ENCODE peak calls at places on chromosomes 1 and 21, in seven cellular contexts. One of them, this sample, is unnamed.
A peak's percentile ranks its signal among the peaks of the same experiment; 100 is the strongest.

GRCh38 chr1:182359645-182360044 is 31.9 kb downstream of the GLUL start:
- DNase-seq in brain microvascular endothelial cell: no peak
- DNase-seq in PC-3: no peak
- DNase-seq in HepG2: no peak
- DNase-seq in NT2/D1: no peak
- DNase-seq in lower lobe of right lung: no peak
- DNase-seq in CD4-positive, CD25-positive, alpha-beta regulatory T cell: no peak
- DNase-seq in this sample: no peak

GRCh38 chr1:152218762-152219436 is 5.1 kb downstream of the HRNR start:
- DNase-seq in brain microvascular endothelial cell: no peak
- DNase-seq in PC-3: no peak
- DNase-seq in HepG2: no peak
- DNase-seq in NT2/D1: no peak
- DNase-seq in lower lobe of right lung: no peak
- DNase-seq in CD4-positive, CD25-positive, alpha-beta regulatory T cell: no peak
- DNase-seq in this sample: no peak

GRCh38 chr1:234509457-234510328 is 30.7 kb upstream of the TARBP1 start:
- DNase-seq in brain microvascular endothelial cell: no peak
- DNase-seq in PC-3: no peak
- DNase-seq in HepG2: no peak
- DNase-seq in NT2/D1: no peak
- DNase-seq in lower lobe of right lung: no peak
- DNase-seq in CD4-positive, CD25-positive, alpha-beta regulatory T cell: no peak
- DNase-seq in this sample: no peak

GRCh38 chr1:45752441-45753052 is 2.1 kb upstream of the IPP start:
- DNase-seq in brain microvascular endothelial cell: no peak
- DNase-seq in PC-3: peak; percentile 21
- DNase-seq in HepG2: peak; percentile 82
- DNase-seq in NT2/D1: no peak
- DNase-seq in lower lobe of right lung: no peak
- DNase-seq in CD4-positive, CD25-positive, alpha-beta regulatory T cell: no peak
- DNase-seq in this sample: no peak

GRCh38 chr1:219227731-219228419 is 54.2 kb downstream of the LYPLAL1 start:
- DNase-seq in brain microvascular endothelial cell: no peak
- DNase-seq in PC-3: no peak
- DNase-seq in HepG2: no peak
- DNase-seq in NT2/D1: no peak
- DNase-seq in lower lobe of right lung: no peak
- DNase-seq in CD4-positive, CD25-positive, alpha-beta regulatory T cell: no peak
- DNase-seq in this sample: no peak

GRCh38 chr1:36752431-36752830 is 269.7 kb upstream of the CSF3R start:
- DNase-seq in brain microvascular endothelial cell: no peak
- DNase-seq in PC-3: no peak
- DNase-seq in HepG2: no peak
- DNase-seq in NT2/D1: no peak
- DNase-seq in lower lobe of right lung: no peak
- DNase-seq in CD4-positive, CD25-positive, alpha-beta regulatory T cell: no peak
- DNase-seq in this sample: no peak

GRCh38 chr1:156750191-156750931 is 1.1 kb downstream of the HDGF start:
- DNase-seq in brain microvascular endothelial cell: no peak
- DNase-seq in PC-3: peak; percentile 84
- DNase-seq in HepG2: no peak
- DNase-seq in NT2/D1: no peak
- DNase-seq in lower lobe of right lung: peak; percentile 52
- DNase-seq in CD4-positive, CD25-positive, alpha-beta regulatory T cell: no peak
- DNase-seq in this sample: no peak

GRCh38 chr1:155175281-155175926 is 1.8 kb downstream of the TRIM46 start:
- DNase-seq in brain microvascular endothelial cell: no peak
- DNase-seq in PC-3: no peak
- DNase-seq in HepG2: no peak
- DNase-seq in NT2/D1: no peak
- DNase-seq in lower lobe of right lung: no peak
- DNase-seq in CD4-positive, CD25-positive, alpha-beta regulatory T cell: no peak
- DNase-seq in this sample: no peak

GRCh38 chr1:64090436-64090835 is 113.0 kb upstream of the UBE2U start:
- DNase-seq in brain microvascular endothelial cell: no peak
- DNase-seq in PC-3: no peak
- DNase-seq in HepG2: no peak
- DNase-seq in NT2/D1: no peak
- DNase-seq in lower lobe of right lung: no peak
- DNase-seq in CD4-positive, CD25-positive, alpha-beta regulatory T cell: no peak
- DNase-seq in this sample: no peak

GRCh38 chr1:172909606-172910326 is 141.0 kb downstream of the TNFSF18 start:
- DNase-seq in brain microvascular endothelial cell: peak; percentile 92
- DNase-seq in PC-3: peak; percentile 98
- DNase-seq in HepG2: no peak
- DNase-seq in NT2/D1: no peak
- DNase-seq in lower lobe of right lung: no peak
- DNase-seq in CD4-positive, CD25-positive, alpha-beta regulatory T cell: no peak
- DNase-seq in this sample: no peak

GRCh38 chr1:181501612-181502011 is 18.3 kb downstream of the CACNA1E start:
- DNase-seq in brain microvascular endothelial cell: no peak
- DNase-seq in PC-3: no peak
- DNase-seq in HepG2: no peak
- DNase-seq in NT2/D1: no peak
- DNase-seq in lower lobe of right lung: no peak
- DNase-seq in CD4-positive, CD25-positive, alpha-beta regulatory T cell: no peak
- DNase-seq in this sample: no peak

GRCh38 chr1:43225168-43225567 is 44.6 kb upstream of the TMEM125 start:
- DNase-seq in brain microvascular endothelial cell: no peak
- DNase-seq in PC-3: peak; percentile 40
- DNase-seq in HepG2: no peak
- DNase-seq in NT2/D1: no peak
- DNase-seq in lower lobe of right lung: no peak
- DNase-seq in CD4-positive, CD25-positive, alpha-beta regulatory T cell: no peak
- DNase-seq in this sample: no peak

GRCh38 chr1:99003911-99004269 is 771 bp downstream of the PLPPR5 start:
- DNase-seq in brain microvascular endothelial cell: no peak
- DNase-seq in PC-3: no peak
- DNase-seq in HepG2: no peak
- DNase-seq in NT2/D1: no peak
- DNase-seq in lower lobe of right lung: no peak
- DNase-seq in CD4-positive, CD25-positive, alpha-beta regulatory T cell: no peak
- DNase-seq in this sample: no peak

GRCh38 chr1:119136401-119136800 is 4.1 kb downstream of the WARS2 start:
- DNase-seq in brain microvascular endothelial cell: no peak
- DNase-seq in PC-3: no peak
- DNase-seq in HepG2: no peak
- DNase-seq in NT2/D1: no peak
- DNase-seq in lower lobe of right lung: no peak
- DNase-seq in CD4-positive, CD25-positive, alpha-beta regulatory T cell: no peak
- DNase-seq in this sample: no peak

GRCh38 chr1:6912507-6912906 is 127.3 kb downstream of the CAMTA1 start:
- DNase-seq in brain microvascular endothelial cell: no peak
- DNase-seq in PC-3: no peak
- DNase-seq in HepG2: no peak
- DNase-seq in NT2/D1: no peak
- DNase-seq in lower lobe of right lung: no peak
- DNase-seq in CD4-positive, CD25-positive, alpha-beta regulatory T cell: no peak
- DNase-seq in this sample: no peak

GRCh38 chr1:227273557-227273956 is 44.7 kb downstream of the CDC42BPA start:
- DNase-seq in brain microvascular endothelial cell: no peak
- DNase-seq in PC-3: peak; percentile 84
- DNase-seq in HepG2: peak; percentile 46
- DNase-seq in NT2/D1: peak; percentile 35
- DNase-seq in lower lobe of right lung: no peak
- DNase-seq in CD4-positive, CD25-positive, alpha-beta regulatory T cell: no peak
- DNase-seq in this sample: peak; percentile 33

GRCh38 chr21:44848821-44849521 is 24.5 kb downstream of the PTTG1IP start:
- DNase-seq in brain microvascular endothelial cell: no peak
- DNase-seq in PC-3: no peak
- DNase-seq in HepG2: no peak
- DNase-seq in NT2/D1: no peak
- DNase-seq in lower lobe of right lung: no peak
- DNase-seq in CD4-positive, CD25-positive, alpha-beta regulatory T cell: no peak
- DNase-seq in this sample: no peak

GRCh38 chr1:37391181-37391949 is 83.0 kb upstream of the ZC3H12A start:
- DNase-seq in brain microvascular endothelial cell: no peak
- DNase-seq in PC-3: peak; percentile 11
- DNase-seq in HepG2: no peak
- DNase-seq in NT2/D1: peak; percentile 92
- DNase-seq in lower lobe of right lung: no peak
- DNase-seq in CD4-positive, CD25-positive, alpha-beta regulatory T cell: no peak
- DNase-seq in this sample: no peak

GRCh38 chr1:176033879-176034278 is 173.2 kb downstream of the COP1 start:
- DNase-seq in brain microvascular endothelial cell: no peak
- DNase-seq in PC-3: peak; percentile 55
- DNase-seq in HepG2: no peak
- DNase-seq in NT2/D1: no peak
- DNase-seq in lower lobe of right lung: no peak
- DNase-seq in CD4-positive, CD25-positive, alpha-beta regulatory T cell: no peak
- DNase-seq in this sample: no peak

GRCh38 chr1:25501235-25502058 is 42.0 kb upstream of the LDLRAP1 start:
- DNase-seq in brain microvascular endothelial cell: no peak
- DNase-seq in PC-3: peak; percentile 54
- DNase-seq in HepG2: peak; percentile 81
- DNase-seq in NT2/D1: peak; percentile 75
- DNase-seq in lower lobe of right lung: no peak
- DNase-seq in CD4-positive, CD25-positive, alpha-beta regulatory T cell: no peak
- DNase-seq in this sample: peak; percentile 75

GRCh38 chr1:217770895-217771294 is 139.8 kb downstream of the SPATA17 start:
- DNase-seq in brain microvascular endothelial cell: no peak
- DNase-seq in PC-3: no peak
- DNase-seq in HepG2: no peak
- DNase-seq in NT2/D1: peak; percentile 9
- DNase-seq in lower lobe of right lung: no peak
- DNase-seq in CD4-positive, CD25-positive, alpha-beta regulatory T cell: no peak
- DNase-seq in this sample: no peak

GRCh38 chr1:230591676-230592075 is 50.6 kb upstream of the COG2 start:
- DNase-seq in brain microvascular endothelial cell: no peak
- DNase-seq in PC-3: no peak
- DNase-seq in HepG2: no peak
- DNase-seq in NT2/D1: no peak
- DNase-seq in lower lobe of right lung: no peak
- DNase-seq in CD4-positive, CD25-positive, alpha-beta regulatory T cell: no peak
- DNase-seq in this sample: no peak

GRCh38 chr1:125086611-125087010 is 3901.8 kb downstream of the SRGAP2C start:
- DNase-seq in brain microvascular endothelial cell: no peak
- DNase-seq in PC-3: no peak
- DNase-seq in HepG2: no peak
- DNase-seq in NT2/D1: no peak
- DNase-seq in lower lobe of right lung: no peak
- DNase-seq in CD4-positive, CD25-positive, alpha-beta regulatory T cell: no peak
- DNase-seq in this sample: no peak

DNA sequence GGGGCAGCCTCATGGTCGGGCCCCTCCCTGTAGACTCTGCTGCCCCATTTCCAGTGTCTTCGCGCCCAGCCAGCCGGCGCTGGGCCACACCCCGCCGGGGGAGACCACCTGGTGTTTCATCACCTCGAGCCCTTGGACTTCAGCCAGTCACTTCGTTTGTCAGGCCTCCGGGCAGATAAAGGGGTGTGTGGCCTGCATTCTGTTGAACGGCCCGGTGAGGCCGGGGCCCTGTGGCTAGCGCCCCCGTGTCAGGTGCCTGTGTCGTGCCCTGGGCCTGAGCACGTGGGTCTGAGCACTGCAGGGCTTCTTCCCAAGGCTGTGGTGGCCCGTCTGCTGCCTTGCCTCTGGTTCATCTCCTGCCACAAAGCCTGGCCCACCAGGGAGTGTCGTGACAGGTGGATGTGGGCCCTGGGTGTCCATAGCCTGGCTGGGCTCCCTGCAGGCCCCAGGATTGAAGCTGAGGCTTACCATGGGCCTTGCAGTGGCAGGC is 65.2 kb upstream of the DIP2A start:
- DNase-seq in brain microvascular endothelial cell: no peak
- DNase-seq in PC-3: no peak
- DNase-seq in HepG2: peak; percentile 15
- DNase-seq in NT2/D1: no peak
- DNase-seq in lower lobe of right lung: peak; percentile 41
- DNase-seq in CD4-positive, CD25-positive, alpha-beta regulatory T cell: no peak
- DNase-seq in this sample: no peak
- H3K36me3 ChIP-seq in brain microvascular endothelial cell: peaks cover 14% of the 10 kb centered on the region
- H3K36me3 ChIP-seq in PC-3: peaks cover 23% of the 10 kb centered on the region
- H3K36me3 ChIP-seq in HepG2: peaks cover 42% of the 10 kb centered on the region
- H3K36me3 ChIP-seq in NT2/D1: peaks cover 82% of the 10 kb centered on the region
- H3K36me3 ChIP-seq in lower lobe of right lung: peaks cover 83% of the 10 kb centered on the region
- H3K36me3 ChIP-seq in CD4-positive, CD25-positive, alpha-beta regulatory T cell: peaks cover 50% of the 10 kb centered on the region
- H3K36me3 ChIP-seq in this sample: peaks cover 23% of the 10 kb centered on the region

DNA sequence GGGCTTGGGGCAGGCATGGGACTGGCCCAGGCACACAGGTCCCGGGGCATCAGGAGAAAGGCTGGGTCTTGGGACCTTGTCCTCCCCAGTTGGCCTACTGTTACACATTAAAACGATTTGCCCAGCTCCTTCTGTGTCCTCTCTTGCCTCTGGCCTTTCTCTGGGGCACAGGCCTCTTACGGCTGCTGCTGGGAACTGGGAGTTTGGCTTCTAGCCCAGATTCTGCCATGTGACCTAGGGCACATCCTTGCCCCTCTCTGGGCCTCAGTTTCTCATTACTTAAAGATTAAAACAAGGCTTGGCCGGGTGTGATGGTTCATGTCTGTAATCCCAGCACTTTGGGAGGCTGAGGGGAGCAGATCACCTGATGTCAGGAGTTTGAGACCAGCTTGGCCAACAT is 14.0 kb downstream of the KDF1 start:
- DNase-seq in brain microvascular endothelial cell: no peak
- DNase-seq in PC-3: no peak
- DNase-seq in HepG2: no peak
- DNase-seq in NT2/D1: no peak
- DNase-seq in lower lobe of right lung: no peak
- DNase-seq in CD4-positive, CD25-positive, alpha-beta regulatory T cell: no peak
- DNase-seq in this sample: no peak
- H3K36me3 ChIP-seq in brain microvascular endothelial cell: peaks cover 58% of the 10 kb centered on the region
- H3K36me3 ChIP-seq in PC-3: peaks cover 43% of the 10 kb centered on the region
- H3K36me3 ChIP-seq in HepG2: peaks cover 37% of the 10 kb centered on the region
- H3K36me3 ChIP-seq in NT2/D1: peaks cover 70% of the 10 kb centered on the region
- H3K36me3 ChIP-seq in lower lobe of right lung: peaks cover 76% of the 10 kb centered on the region
- H3K36me3 ChIP-seq in CD4-positive, CD25-positive, alpha-beta regulatory T cell: peaks cover 49% of the 10 kb centered on the region
- H3K36me3 ChIP-seq in this sample: peaks cover 28% of the 10 kb centered on the region

DNA sequence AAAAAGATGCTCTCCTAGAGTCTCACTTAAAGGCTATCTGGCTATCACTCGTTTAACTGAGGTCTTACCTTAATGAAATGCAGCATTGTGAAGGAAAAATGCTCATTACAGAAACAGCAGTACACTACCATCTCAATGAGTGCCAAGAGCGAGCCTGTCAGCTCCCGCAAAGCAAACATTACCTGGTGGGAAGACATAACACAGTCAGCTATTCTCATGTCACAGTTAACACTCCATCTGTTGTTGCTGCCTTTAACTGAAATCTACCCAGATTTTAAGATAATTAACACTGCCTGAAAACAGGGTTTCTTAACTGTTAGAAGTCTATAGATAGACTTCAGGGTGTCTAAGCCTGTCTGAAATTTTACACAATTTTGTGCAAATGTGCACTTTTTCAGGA is 39.1 kb downstream of the PCSK9 start:
- DNase-seq in brain microvascular endothelial cell: no peak
- DNase-seq in PC-3: no peak
- DNase-seq in HepG2: no peak
- DNase-seq in NT2/D1: no peak
- DNase-seq in lower lobe of right lung: no peak
- DNase-seq in CD4-positive, CD25-positive, alpha-beta regulatory T cell: no peak
- DNase-seq in this sample: no peak
- H3K36me3 ChIP-seq in brain microvascular endothelial cell: peaks cover 26% of the 10 kb centered on the region
- H3K36me3 ChIP-seq in PC-3: peaks cover 55% of the 10 kb centered on the region
- H3K36me3 ChIP-seq in HepG2: peaks cover 75% of the 10 kb centered on the region
- H3K36me3 ChIP-seq in NT2/D1: peaks cover 83% of the 10 kb centered on the region
- H3K36me3 ChIP-seq in lower lobe of right lung: peaks cover 100% of the 10 kb centered on the region
- H3K36me3 ChIP-seq in CD4-positive, CD25-positive, alpha-beta regulatory T cell: peaks cover 98% of the 10 kb centered on the region
- H3K36me3 ChIP-seq in this sample: peaks cover 3% of the 10 kb centered on the region

DNA sequence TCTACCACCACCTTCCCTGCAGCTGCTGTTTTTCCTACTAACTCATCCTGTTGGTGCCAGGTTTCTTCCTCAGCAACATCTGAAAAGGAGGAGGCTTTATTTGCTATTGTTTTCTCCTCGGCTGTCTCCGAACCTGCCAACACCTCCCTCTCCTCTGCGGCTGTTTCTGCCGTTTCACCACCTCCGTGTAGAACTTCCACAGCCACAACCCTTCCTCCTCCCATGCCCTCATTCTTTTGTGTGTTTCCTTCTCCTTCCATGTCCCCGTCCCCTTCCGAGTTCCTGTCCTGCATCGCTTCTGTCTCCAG is 59.0 kb upstream of the LRRC53 start:
- DNase-seq in brain microvascular endothelial cell: no peak
- DNase-seq in PC-3: no peak
- DNase-seq in HepG2: no peak
- DNase-seq in NT2/D1: no peak
- DNase-seq in lower lobe of right lung: no peak
- DNase-seq in CD4-positive, CD25-positive, alpha-beta regulatory T cell: no peak
- DNase-seq in this sample: no peak
- H3K36me3 ChIP-seq in brain microvascular endothelial cell: no peaks in the 10 kb centered on the region
- H3K36me3 ChIP-seq in PC-3: no peaks in the 10 kb centered on the region
- H3K36me3 ChIP-seq in HepG2: no peaks in the 10 kb centered on the region
- H3K36me3 ChIP-seq in NT2/D1: no peaks in the 10 kb centered on the region
- H3K36me3 ChIP-seq in lower lobe of right lung: no peaks in the 10 kb centered on the region
- H3K36me3 ChIP-seq in CD4-positive, CD25-positive, alpha-beta regulatory T cell: no peaks in the 10 kb centered on the region
- H3K36me3 ChIP-seq in this sample: no peaks in the 10 kb centered on the region